ENCODE peak calls at places on chromosomes 6 and 20, in four cellular contexts. Q is CD8-positive, alpha-beta memory T cell; F is colonic mucosa; A is retinal pigment epithelial cell. R is an unnamed sample.

GRCh38 chr6:27495386-27496135 is 22.7 kb upstream of the ZNF184 start:
- DNase-seq in Q (no peak), F (peak), A (no peak), R (peak)

GRCh38 chr6:113129991-113130390 is 727.2 kb upstream of the MARCKS start:
- DNase-seq in Q (no peak), F (no peak), A (no peak), R (no peak)

GRCh38 chr6:38160831-38161230 is 341.3 kb downstream of the ZFAND3 start:
- DNase-seq in Q (no peak), F (no peak), A (no peak), R (no peak)

GRCh38 chr20:17912916-17913315 is 55.7 kb downstream of the SNX5 start:
- DNase-seq in Q (no peak), F (no peak), A (no peak), R (no peak)

GRCh38 chr6:100116409-100117194 is 122.6 kb upstream of the MCHR2 start:
- DNase-seq in Q (no peak), F (peak), A (peak), R (peak)

GRCh38 chr20:62052336-62052841 is 13.3 kb downstream of the TAF4 start:
- DNase-seq in Q (no peak), F (no peak), A (no peak), R (no peak)

GRCh38 chr6:39251406-39251805 is 22.1 kb upstream of the KCNK5 start:
- DNase-seq in Q (no peak), F (no peak), A (no peak), R (no peak)

GRCh38 chr6:31794294-31794865 is 1.2 kb downstream of the VARS1 start:
- DNase-seq in Q (no peak), F (no peak), A (peak), R (no peak)

GRCh38 chr6:13545885-13546284 is 28.5 kb upstream of the SIRT5 start:
- DNase-seq in Q (no peak), F (no peak), A (no peak), R (no peak)

GRCh38 chr6:159110013-159110412 is 59.2 kb upstream of the FNDC1 start:
- DNase-seq in Q (peak), F (no peak), A (peak), R (peak)

GRCh38 chr6:36566418-36566905 is 19.2 kb upstream of the STK38 start:
- DNase-seq in Q (no peak), F (no peak), A (no peak), R (no peak)

GRCh38 chr20:47688385-47689381 is 96.6 kb downstream of the SULF2 start:
- DNase-seq in Q (no peak), F (no peak), A (no peak), R (no peak)

GRCh38 chr6:15653581-15653980 is 9.2 kb downstream of the DTNBP1 start:
- DNase-seq in Q (no peak), F (no peak), A (no peak), R (no peak)

GRCh38 chr20:59525500-59526241 is 78.7 kb upstream of the PHACTR3 start:
- DNase-seq in Q (no peak), F (peak), A (no peak), R (peak)

GRCh38 chr20:25539742-25540201 is 45.6 kb downstream of the NINL start:
- DNase-seq in Q (no peak), F (no peak), A (no peak), R (no peak)

GRCh38 chr20:53847118-53847842 is 223.1 kb downstream of the BCAS1 start:
- DNase-seq in Q (no peak), F (no peak), A (no peak), R (no peak)

GRCh38 chr6:4612636-4613171 is 163.5 kb upstream of the CDYL start:
- DNase-seq in Q (no peak), F (no peak), A (no peak), R (no peak)

GRCh38 chr6:54717849-54718455 is 128.6 kb upstream of the FAM83B start:
- DNase-seq in Q (peak), F (peak), A (no peak), R (peak)

GRCh38 chr6:112203577-112204349 is 50.6 kb downstream of the LAMA4 start:
- DNase-seq in Q (no peak), F (no peak), A (no peak), R (peak)

GRCh38 chr6:55437141-55437540 is 109.9 kb downstream of the GFRAL start:
- DNase-seq in Q (no peak), F (no peak), A (no peak), R (no peak)

GRCh38 chr6:80454197-80454596 is 347.7 kb downstream of the BCKDHB start:
- DNase-seq in Q (peak), F (no peak), A (peak), R (no peak)

GRCh38 chr20:7841967-7842301 is 98.3 kb downstream of the HAO1 start:
- DNase-seq in Q (no peak), F (no peak), A (peak), R (no peak)

GRCh38 chr6:157034433-157035230 is 257.5 kb downstream of the ARID1B start:
- DNase-seq in Q (no peak), F (no peak), A (no peak), R (no peak)

GRCh38 chr6:123908813-123909212 is 105.1 kb downstream of the NKAIN2 start:
- DNase-seq in Q (no peak), F (no peak), A (no peak), R (no peak)

GRCh38 chr20:38805958-38806854 is 709 bp downstream of the PPP1R16B start:
- DNase-seq in Q (peak), F (no peak), A (no peak), R (peak)

GRCh38 chr6:35804996-35805736 is at the start of gene LHFPL5:
- DNase-seq in Q (peak), F (peak), A (no peak), R (peak)

GRCh38 chr6:108648186-108648585 is 87.5 kb downstream of the FOXO3 start:
- DNase-seq in Q (no peak), F (no peak), A (no peak), R (no peak)

GRCh38 chr6:70668499-70668812 is 773 bp downstream of the SMAP1 start:
- DNase-seq in Q (peak), F (peak), A (no peak), R (peak)

GRCh38 chr6:119129968-119130484 is 51.6 kb upstream of the FAM184A start:
- DNase-seq in Q (no peak), F (no peak), A (peak), R (peak)

GRCh38 chr20:33516882-33517281 is 27.0 kb downstream of the CBFA2T2 start:
- DNase-seq in Q (no peak), F (no peak), A (no peak), R (no peak)

GRCh38 chr6:7269816-7270215 is 43.2 kb downstream of the SSR1 start:
- DNase-seq in Q (no peak), F (no peak), A (no peak), R (no peak)